ENCODE peak calls at places on chromosome 17, in nine cellular contexts. W, U, J, D, Q, B, Z, V and S are unnamed samples.

GRCh38 chr17:15463363-15463762 is 4.1 kb downstream of the CDRT4 start:
- DNase-seq in W (no peak), U (peak), J (peak), D (no peak), Q (no peak), B (peak), Z (peak), V (peak), S (no peak)

GRCh38 chr17:76556759-76557367 is 17.0 kb downstream of the PRCD start:
- DNase-seq in W (no peak), U (no peak), J (peak), D (no peak), Q (peak), B (no peak), Z (no peak), V (peak), S (no peak)

GRCh38 chr17:17814162-17815061 is 22.4 kb downstream of the SREBF1 start:
- DNase-seq in W (no peak), U (no peak), J (no peak), D (no peak), Q (no peak), B (no peak), Z (no peak), V (no peak), S (peak)

GRCh38 chr17:47184671-47185070 is 4.4 kb downstream of the CDC27 start:
- DNase-seq in W (no peak), U (no peak), J (no peak), D (no peak), Q (no peak), B (no peak), Z (no peak), V (no peak), S (no peak)

GRCh38 chr17:44587339-44587738 is 30.1 kb downstream of the FZD2 start:
- DNase-seq in W (peak), U (no peak), J (peak), D (peak), Q (no peak), B (peak), Z (no peak), V (no peak), S (no peak)

GRCh38 chr17:13647551-13647950 is 45.8 kb upstream of the HS3ST3A1 start:
- DNase-seq in W (no peak), U (no peak), J (no peak), D (no peak), Q (no peak), B (no peak), Z (no peak), V (no peak), S (no peak)

GRCh38 chr17:80845121-80845862 is 146.3 kb upstream of the CHMP6 start:
- DNase-seq in W (peak), U (peak), J (no peak), D (no peak), Q (no peak), B (no peak), Z (peak), V (no peak), S (peak)

GRCh38 chr17:43767053-43767712 is 8.6 kb upstream of the SOST start:
- DNase-seq in W (no peak), U (no peak), J (no peak), D (no peak), Q (no peak), B (no peak), Z (no peak), V (no peak), S (no peak)

GRCh38 chr17:11511696-11512095 is 86.6 kb upstream of the DNAH9 start:
- DNase-seq in W (no peak), U (no peak), J (no peak), D (no peak), Q (no peak), B (no peak), Z (no peak), V (peak), S (no peak)

GRCh38 chr17:6462692-6463091 is 18.4 kb downstream of the PIMREG start:
- DNase-seq in W (peak), U (no peak), J (no peak), D (no peak), Q (no peak), B (no peak), Z (no peak), V (no peak), S (peak)

GRCh38 chr17:11935734-11936406 is 61.4 kb downstream of the ZNF18 start:
- DNase-seq in W (no peak), U (no peak), J (peak), D (no peak), Q (no peak), B (no peak), Z (peak), V (peak), S (no peak)

GRCh38 chr17:17751996-17752821 is 71.0 kb downstream of the RAI1 start:
- DNase-seq in W (peak), U (peak), J (peak), D (peak), Q (peak), B (peak), Z (peak), V (peak), S (peak)

GRCh38 chr17:78966123-78966813 is 13.5 kb downstream of the LGALS3BP start:
- DNase-seq in W (peak), U (no peak), J (no peak), D (no peak), Q (no peak), B (no peak), Z (no peak), V (no peak), S (no peak)

GRCh38 chr17:12985431-12986285 is 32.2 kb downstream of the ELAC2 start:
- DNase-seq in W (no peak), U (no peak), J (peak), D (no peak), Q (no peak), B (no peak), Z (no peak), V (no peak), S (no peak)

GRCh38 chr17:82737981-82738877 is 2.8 kb downstream of the FN3K start:
- DNase-seq in W (peak), U (no peak), J (peak), D (no peak), Q (no peak), B (no peak), Z (no peak), V (no peak), S (no peak)

GRCh38 chr17:72097144-72097543 is 23.7 kb upstream of the SOX9 start:
- DNase-seq in W (no peak), U (no peak), J (no peak), D (no peak), Q (no peak), B (no peak), Z (no peak), V (no peak), S (no peak)

GRCh38 chr17:18323007-18323406 is 7.9 kb downstream of the SMCR8 start:
- DNase-seq in W (peak), U (no peak), J (peak), D (no peak), Q (no peak), B (no peak), Z (no peak), V (no peak), S (no peak)

GRCh38 chr17:77609553-77610517 is 348.7 kb upstream of the TNRC6C start:
- DNase-seq in W (no peak), U (no peak), J (no peak), D (no peak), Q (peak), B (no peak), Z (no peak), V (peak), S (no peak)

GRCh38 chr17:65171753-65172152 is 34.6 kb downstream of the RGS9 start:
- DNase-seq in W (no peak), U (no peak), J (no peak), D (no peak), Q (no peak), B (no peak), Z (no peak), V (no peak), S (no peak)

GRCh38 chr17:77489239-77489897 is 348.6 kb downstream of the SEC14L1 start:
- DNase-seq in W (peak), U (peak), J (no peak), D (no peak), Q (peak), B (no peak), Z (no peak), V (no peak), S (peak)

GRCh38 chr17:43663383-43663782 is 1.7 kb upstream of the MEOX1 start:
- DNase-seq in W (no peak), U (no peak), J (no peak), D (no peak), Q (no peak), B (no peak), Z (no peak), V (no peak), S (no peak)

GRCh38 chr17:7260601-7261376 is 1.5 kb downstream of the CLDN7 start:
- DNase-seq in W (peak), U (no peak), J (no peak), D (no peak), Q (no peak), B (no peak), Z (peak), V (peak), S (no peak)

GRCh38 chr17:78230996-78231931 is at the start of gene TMEM235:
- DNase-seq in W (peak), U (no peak), J (no peak), D (no peak), Q (no peak), B (no peak), Z (no peak), V (no peak), S (no peak)

GRCh38 chr17:50507871-50508572 is at the start of gene MYCBPAP:
- DNase-seq in W (peak), U (peak), J (peak), D (peak), Q (peak), B (no peak), Z (peak), V (peak), S (peak)

GRCh38 chr17:10803350-10803749 is 549 bp downstream of the TMEM238L start:
- DNase-seq in W (no peak), U (peak), J (no peak), D (no peak), Q (no peak), B (no peak), Z (no peak), V (no peak), S (no peak)

GRCh38 chr17:73349138-73349537 is 37.3 kb upstream of the CDC42EP4 start:
- DNase-seq in W (no peak), U (no peak), J (no peak), D (no peak), Q (no peak), B (no peak), Z (no peak), V (no peak), S (no peak)

GRCh38 chr17:17682293-17682736 is 1.1 kb downstream of the RAI1 start:
- DNase-seq in W (peak), U (no peak), J (no peak), D (no peak), Q (peak), B (no peak), Z (peak), V (peak), S (no peak)

GRCh38 chr17:28747046-28747691 is 3.4 kb downstream of the TRAF4 start:
- DNase-seq in W (peak), U (peak), J (no peak), D (no peak), Q (no peak), B (no peak), Z (no peak), V (peak), S (peak)

GRCh38 chr17:35022536-35023063 is 40.9 kb downstream of the RFFL start:
- DNase-seq in W (peak), U (peak), J (peak), D (peak), Q (peak), B (peak), Z (no peak), V (peak), S (peak)
- TF ChIP-seq CTCF in W (no peak), U (no peak), J (peak), D (peak), Q (no peak), B (no peak), Z (no peak), V (peak), S (peak)

GRCh38 chr17:57197672-57198071 is 58.7 kb upstream of the MSI2 start:
- DNase-seq in W (no peak), U (no peak), J (no peak), D (no peak), Q (no peak), B (no peak), Z (no peak), V (no peak), S (no peak)

GRCh38 chr17:57201481-57201880 is 54.8 kb upstream of the MSI2 start:
- DNase-seq in W (no peak), U (no peak), J (no peak), D (no peak), Q (no peak), B (no peak), Z (no peak), V (no peak), S (no peak)

GRCh38 chr17:57207396-57207795 is 48.9 kb upstream of the MSI2 start:
- DNase-seq in W (no peak), U (no peak), J (no peak), D (no peak), Q (no peak), B (no peak), Z (no peak), V (no peak), S (no peak)

GRCh38 chr17:57206928-57207327 is 49.4 kb upstream of the MSI2 start:
- DNase-seq in W (no peak), U (no peak), J (no peak), D (no peak), Q (no peak), B (no peak), Z (no peak), V (no peak), S (no peak)

GRCh38 chr17:57203076-57203475 is 53.2 kb upstream of the MSI2 start:
- DNase-seq in W (no peak), U (no peak), J (no peak), D (no peak), Q (no peak), B (no peak), Z (no peak), V (no peak), S (no peak)
- TF ChIP-seq CTCF in W (no peak), U (no peak), J (no peak), D (no peak), Q (no peak), B (no peak), Z (no peak), V (no peak), S (no peak)

GRCh38 chr17:8572767-8573166 is 57.8 kb downstream of the MYH10 start:
- DNase-seq in W (no peak), U (no peak), J (no peak), D (no peak), Q (no peak), B (no peak), Z (no peak), V (no peak), S (no peak)
- TF ChIP-seq CTCF in W (peak), U (no peak), J (peak), D (no peak), Q (no peak), B (peak), Z (no peak), V (peak), S (peak)

DNA sequence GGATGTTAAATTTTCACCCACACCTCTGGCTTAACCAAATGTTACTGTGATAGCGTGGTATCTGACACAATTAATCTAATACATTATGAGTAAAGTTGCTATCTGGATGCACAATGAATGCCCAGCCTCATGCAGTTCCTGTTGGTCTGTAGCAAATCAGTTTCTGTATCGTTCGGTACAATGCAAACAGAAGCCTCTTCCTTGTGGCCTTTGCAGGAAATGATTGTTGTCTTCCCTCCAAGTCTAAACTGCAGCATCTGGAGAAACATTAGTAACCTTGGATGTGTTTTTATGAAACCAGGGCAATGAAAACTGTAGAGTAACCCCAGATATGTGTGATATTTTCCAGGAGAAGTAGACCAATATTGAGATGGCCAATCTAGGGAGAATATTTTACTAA is 46.8 kb downstream of the CYB561 start:
- DNase-seq in W (no peak), U (no peak), J (peak), D (no peak), Q (no peak), B (peak), Z (no peak), V (no peak), S (no peak)
- TF ChIP-seq CTCF in W (no peak), U (no peak), J (no peak), D (no peak), Q (no peak), B (no peak), Z (no peak), V (no peak), S (no peak)

DNA sequence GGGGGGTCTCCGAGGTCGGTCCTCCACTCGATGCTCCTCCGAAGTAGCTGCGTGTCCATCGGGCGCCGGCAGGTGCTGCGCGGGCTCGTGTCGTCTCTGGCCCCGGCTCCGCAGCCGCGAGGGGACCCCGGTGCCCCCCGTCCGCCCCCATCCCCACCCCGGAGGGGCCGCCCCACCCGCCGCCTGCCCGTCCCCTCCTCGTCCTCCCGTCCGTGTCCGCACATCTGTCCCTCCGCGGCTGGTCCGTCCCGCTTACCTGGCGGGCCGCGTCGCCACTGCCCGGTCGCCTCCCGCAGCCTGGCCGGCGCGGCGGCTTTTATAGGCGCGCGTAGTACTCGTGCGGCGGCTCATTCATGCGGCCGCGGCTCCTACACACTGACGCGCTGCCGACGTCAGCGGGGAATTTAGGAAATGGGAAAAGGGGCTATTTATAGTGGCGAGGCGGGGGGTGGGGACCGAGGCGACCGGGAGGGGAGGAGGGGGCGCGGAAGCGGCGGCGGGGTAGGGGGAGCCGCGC is 4.0 kb upstream of the HIC1 start:
- DNase-seq in W (peak), U (no peak), J (peak), D (no peak), Q (no peak), B (no peak), Z (peak), V (peak), S (no peak)
- TF ChIP-seq CTCF in W (no peak), U (no peak), J (no peak), D (no peak), Q (no peak), B (no peak), Z (no peak), V (no peak), S (no peak)

DNA sequence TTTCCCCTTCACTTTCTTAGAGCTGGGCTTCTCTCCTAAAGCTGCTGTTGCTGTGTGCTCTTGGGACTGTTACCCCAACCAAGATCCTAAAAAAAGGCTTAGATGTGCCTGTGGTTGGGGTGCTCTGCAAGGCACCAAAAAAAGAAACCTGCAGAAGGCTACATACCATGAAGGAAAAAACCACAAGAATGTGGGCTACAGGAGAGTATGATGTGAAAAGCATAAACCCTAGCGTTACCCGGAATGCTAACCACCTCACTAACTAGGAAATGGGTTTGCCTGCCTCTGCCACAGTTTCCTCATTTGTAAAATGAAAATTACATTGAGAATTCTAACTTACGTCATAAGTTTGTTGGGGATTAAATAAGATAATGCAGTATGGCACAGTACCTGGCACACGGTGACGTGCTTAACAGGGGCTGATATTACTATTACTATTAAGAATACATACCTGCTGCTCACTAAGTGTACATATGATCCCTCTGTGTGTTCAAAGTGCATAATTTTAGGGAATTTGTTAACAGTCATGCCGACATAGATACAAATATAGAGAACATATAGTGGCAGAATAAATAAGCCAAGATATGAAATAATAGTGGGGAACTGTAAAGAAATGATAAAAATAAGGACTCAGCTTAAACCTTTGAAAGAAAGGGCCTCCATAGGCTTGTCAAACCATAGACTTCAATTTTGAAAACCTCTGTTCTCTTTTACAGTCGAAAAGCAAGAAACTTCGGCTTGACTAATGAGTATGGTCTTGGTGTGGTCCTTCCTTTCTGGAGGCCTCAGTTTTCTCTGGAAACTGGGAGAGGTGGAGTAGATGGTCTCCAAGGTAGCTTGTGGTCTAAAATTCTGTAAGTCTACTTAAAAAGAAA is 177.8 kb upstream of the TBX2 start:
- DNase-seq in W (no peak), U (no peak), J (peak), D (no peak), Q (no peak), B (no peak), Z (no peak), V (no peak), S (no peak)
- TF ChIP-seq CTCF in W (no peak), U (no peak), J (no peak), D (no peak), Q (no peak), B (no peak), Z (no peak), V (no peak), S (no peak)

DNA sequence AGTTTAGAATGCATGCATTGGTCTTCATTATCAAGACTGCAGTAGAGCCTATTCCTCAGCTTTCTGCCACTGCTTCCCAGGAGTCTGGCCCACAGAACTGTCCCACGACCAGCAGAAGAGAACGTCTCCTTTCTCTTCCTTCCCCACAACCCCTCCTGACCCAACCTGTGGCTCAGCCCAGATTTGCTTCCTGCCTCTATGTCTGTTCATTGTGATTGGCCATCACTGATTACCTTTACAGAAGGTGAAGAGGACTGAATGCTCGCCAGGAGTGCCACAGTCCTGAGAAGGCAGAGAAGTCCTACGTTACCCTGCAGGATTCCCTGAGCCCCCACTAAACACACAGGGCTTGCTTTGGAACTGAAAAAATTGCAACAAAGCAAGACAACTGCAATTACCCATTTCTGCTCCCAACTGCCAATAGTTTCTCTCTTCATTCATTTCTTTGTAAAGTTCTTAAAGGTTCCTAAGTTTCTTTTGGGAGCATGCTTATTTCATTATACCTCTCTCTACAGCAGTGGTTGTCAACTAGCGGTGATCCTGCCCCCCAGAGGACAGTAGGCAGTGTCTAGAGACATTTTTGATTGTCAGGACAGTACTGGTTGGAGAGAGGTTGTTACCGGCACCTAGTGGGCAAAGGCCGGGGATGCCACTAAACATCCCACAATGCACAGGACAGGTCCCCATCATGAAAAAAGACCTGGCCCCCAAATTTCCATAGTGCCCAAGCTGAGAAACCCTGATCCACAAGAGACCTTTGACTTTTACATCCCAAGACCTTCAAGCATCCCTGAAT is 4.5 kb upstream of the NAT9 start:
- DNase-seq in W (no peak), U (no peak), J (no peak), D (no peak), Q (peak), B (no peak), Z (no peak), V (no peak), S (no peak)
- TF ChIP-seq CTCF in W (peak), U (no peak), J (peak), D (no peak), Q (peak), B (peak), Z (peak), V (no peak), S (peak)